ENCODE peak calls at places on chromosome 18, in six cellular contexts. One of them, this sample, is unnamed.

GRCh38 chr18:31225668-31226067 is 63.0 kb upstream of the DSC1 start:
- DNase-seq in mesendoderm: peak
- DNase-seq in neuronal stem cell: peak
- DNase-seq in H1: no peak
- DNase-seq in mesenchymal stem cell: peak
- DNase-seq in IMR-90: peak
- DNase-seq in this sample: peak

GRCh38 chr18:13431886-13432285 is 213.3 kb downstream of the LDLRAD4 start:
- DNase-seq in mesendoderm: no peak
- DNase-seq in neuronal stem cell: no peak
- DNase-seq in H1: no peak
- DNase-seq in mesenchymal stem cell: no peak
- DNase-seq in IMR-90: no peak
- DNase-seq in this sample: no peak

GRCh38 chr18:33076601-33077000 is 303.8 kb upstream of the KLHL14 start:
- DNase-seq in mesendoderm: no peak
- DNase-seq in neuronal stem cell: no peak
- DNase-seq in H1: no peak
- DNase-seq in mesenchymal stem cell: peak
- DNase-seq in IMR-90: no peak
- DNase-seq in this sample: no peak

GRCh38 chr18:67410075-67410474 is 106.4 kb downstream of the DSEL start:
- DNase-seq in mesendoderm: no peak
- DNase-seq in neuronal stem cell: no peak
- DNase-seq in H1: no peak
- DNase-seq in mesenchymal stem cell: no peak
- DNase-seq in IMR-90: peak
- DNase-seq in this sample: no peak

GRCh38 chr18:48217306-48218250 is 191.6 kb downstream of the ZBTB7C start:
- DNase-seq in mesendoderm: no peak
- DNase-seq in neuronal stem cell: no peak
- DNase-seq in H1: no peak
- DNase-seq in mesenchymal stem cell: no peak
- DNase-seq in IMR-90: no peak
- DNase-seq in this sample: no peak

GRCh38 chr18:8890957-8891464 is 185.7 kb downstream of the MTCL1 start:
- DNase-seq in mesendoderm: peak
- DNase-seq in neuronal stem cell: peak
- DNase-seq in H1: peak
- DNase-seq in mesenchymal stem cell: peak
- DNase-seq in IMR-90: peak
- DNase-seq in this sample: peak

GRCh38 chr18:31658670-31659573 is 25.5 kb downstream of the B4GALT6 start:
- DNase-seq in mesendoderm: no peak
- DNase-seq in neuronal stem cell: no peak
- DNase-seq in H1: no peak
- DNase-seq in mesenchymal stem cell: peak
- DNase-seq in IMR-90: no peak
- DNase-seq in this sample: no peak

GRCh38 chr18:42287047-42287446 is 332.0 kb downstream of the PIK3C3 start:
- DNase-seq in mesendoderm: no peak
- DNase-seq in neuronal stem cell: no peak
- DNase-seq in H1: no peak
- DNase-seq in mesenchymal stem cell: no peak
- DNase-seq in IMR-90: no peak
- DNase-seq in this sample: no peak

GRCh38 chr18:2974731-2975130 is 38.2 kb downstream of the LPIN2 start:
- DNase-seq in mesendoderm: no peak
- DNase-seq in neuronal stem cell: no peak
- DNase-seq in H1: no peak
- DNase-seq in mesenchymal stem cell: no peak
- DNase-seq in IMR-90: no peak
- DNase-seq in this sample: no peak

GRCh38 chr18:32906506-32907214 is 133.8 kb upstream of the KLHL14 start:
- DNase-seq in mesendoderm: peak
- DNase-seq in neuronal stem cell: no peak
- DNase-seq in H1: no peak
- DNase-seq in mesenchymal stem cell: no peak
- DNase-seq in IMR-90: no peak
- DNase-seq in this sample: no peak

GRCh38 chr18:74457043-74457742 is at the start of gene DIPK1C:
- DNase-seq in mesendoderm: no peak
- DNase-seq in neuronal stem cell: no peak
- DNase-seq in H1: no peak
- DNase-seq in mesenchymal stem cell: no peak
- DNase-seq in IMR-90: no peak
- DNase-seq in this sample: no peak

GRCh38 chr18:23291456-23292205 is 156.3 kb downstream of the CABLES1 start:
- DNase-seq in mesendoderm: no peak
- DNase-seq in neuronal stem cell: no peak
- DNase-seq in H1: no peak
- DNase-seq in mesenchymal stem cell: no peak
- DNase-seq in IMR-90: peak
- DNase-seq in this sample: no peak

GRCh38 chr18:21725201-21725600 is 15.4 kb upstream of the MIB1 start:
- DNase-seq in mesendoderm: no peak
- DNase-seq in neuronal stem cell: no peak
- DNase-seq in H1: no peak
- DNase-seq in mesenchymal stem cell: no peak
- DNase-seq in IMR-90: no peak
- DNase-seq in this sample: no peak

GRCh38 chr18:34976899-34977786 is 64.1 kb upstream of the MAPRE2 start:
- DNase-seq in mesendoderm: peak
- DNase-seq in neuronal stem cell: peak
- DNase-seq in H1: no peak
- DNase-seq in mesenchymal stem cell: peak
- DNase-seq in IMR-90: peak
- DNase-seq in this sample: peak

GRCh38 chr18:57997820-57998219 is 46.2 kb upstream of the NEDD4L start:
- DNase-seq in mesendoderm: peak
- DNase-seq in neuronal stem cell: peak
- DNase-seq in H1: no peak
- DNase-seq in mesenchymal stem cell: no peak
- DNase-seq in IMR-90: no peak
- DNase-seq in this sample: no peak

GRCh38 chr18:72456802-72457201 is 87.3 kb downstream of the CBLN2 start:
- DNase-seq in mesendoderm: no peak
- DNase-seq in neuronal stem cell: no peak
- DNase-seq in H1: no peak
- DNase-seq in mesenchymal stem cell: no peak
- DNase-seq in IMR-90: peak
- DNase-seq in this sample: no peak

GRCh38 chr18:68314403-68314802 is 400.5 kb downstream of the TMX3 start:
- DNase-seq in mesendoderm: no peak
- DNase-seq in neuronal stem cell: no peak
- DNase-seq in H1: no peak
- DNase-seq in mesenchymal stem cell: no peak
- DNase-seq in IMR-90: peak
- DNase-seq in this sample: no peak

GRCh38 chr18:37962316-37962966 is 396.8 kb upstream of the CELF4 start:
- DNase-seq in mesendoderm: no peak
- DNase-seq in neuronal stem cell: peak
- DNase-seq in H1: no peak
- DNase-seq in mesenchymal stem cell: no peak
- DNase-seq in IMR-90: no peak
- DNase-seq in this sample: no peak

GRCh38 chr18:44988821-44989587 is 308.3 kb downstream of the SETBP1 start:
- DNase-seq in mesendoderm: no peak
- DNase-seq in neuronal stem cell: no peak
- DNase-seq in H1: no peak
- DNase-seq in mesenchymal stem cell: no peak
- DNase-seq in IMR-90: no peak
- DNase-seq in this sample: no peak

GRCh38 chr18:23851470-23852002 is 162.3 kb downstream of the LAMA3 start:
- DNase-seq in mesendoderm: no peak
- DNase-seq in neuronal stem cell: no peak
- DNase-seq in H1: no peak
- DNase-seq in mesenchymal stem cell: no peak
- DNase-seq in IMR-90: no peak
- DNase-seq in this sample: no peak

GRCh38 chr18:27921392-27921791 is 255.5 kb downstream of the CDH2 start:
- DNase-seq in mesendoderm: peak
- DNase-seq in neuronal stem cell: no peak
- DNase-seq in H1: no peak
- DNase-seq in mesenchymal stem cell: peak
- DNase-seq in IMR-90: no peak
- DNase-seq in this sample: peak

GRCh38 chr18:55863876-55864275 is 275.9 kb upstream of the TCF4 start:
- DNase-seq in mesendoderm: no peak
- DNase-seq in neuronal stem cell: no peak
- DNase-seq in H1: no peak
- DNase-seq in mesenchymal stem cell: peak
- DNase-seq in IMR-90: peak
- DNase-seq in this sample: no peak

GRCh38 chr18:61832858-61833257 is 59.9 kb downstream of the RNF152 start:
- DNase-seq in mesendoderm: no peak
- DNase-seq in neuronal stem cell: no peak
- DNase-seq in H1: no peak
- DNase-seq in mesenchymal stem cell: no peak
- DNase-seq in IMR-90: no peak
- DNase-seq in this sample: no peak

GRCh38 chr18:74353169-74353775 is 37.6 kb downstream of the C18orf63 start:
- DNase-seq in mesendoderm: peak
- DNase-seq in neuronal stem cell: peak
- DNase-seq in H1: peak
- DNase-seq in mesenchymal stem cell: peak
- DNase-seq in IMR-90: peak
- DNase-seq in this sample: peak

GRCh38 chr18:37570336-37570930 is 4.8 kb upstream of the CELF4 start:
- DNase-seq in mesendoderm: peak
- DNase-seq in neuronal stem cell: no peak
- DNase-seq in H1: no peak
- DNase-seq in mesenchymal stem cell: no peak
- DNase-seq in IMR-90: no peak
- DNase-seq in this sample: peak

DNA sequence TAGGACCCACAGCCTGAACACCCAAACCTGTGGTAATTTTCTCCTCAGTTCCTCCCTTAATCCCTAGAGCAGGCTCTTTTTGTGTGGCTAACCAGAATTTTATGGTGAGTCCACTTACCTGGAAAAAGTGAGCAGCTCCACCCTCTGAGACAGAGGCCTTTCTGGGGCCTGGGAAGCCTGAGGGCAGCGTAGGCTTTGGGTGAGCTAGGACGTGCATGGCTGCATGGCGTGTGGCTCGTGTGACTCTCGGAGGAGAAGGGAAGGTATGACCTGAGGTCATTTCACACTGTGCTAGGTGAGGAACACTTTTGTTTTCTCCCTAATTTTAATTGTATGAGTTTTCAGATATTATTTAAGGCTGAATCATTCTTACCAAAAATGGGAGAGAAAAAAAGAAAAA is 73.5 kb upstream of the DYNAP start:
- DNase-seq in mesendoderm: no peak
- DNase-seq in neuronal stem cell: no peak
- DNase-seq in H1: no peak
- DNase-seq in mesenchymal stem cell: no peak
- DNase-seq in IMR-90: no peak
- DNase-seq in this sample: no peak
- H2BK15ac ChIP-seq in mesendoderm: no peak
- H2BK15ac ChIP-seq in neuronal stem cell: no peak
- H2BK15ac ChIP-seq in H1: peak
- H2BK15ac ChIP-seq in mesenchymal stem cell: no peak
- H2BK15ac ChIP-seq in IMR-90: no peak
- H2BK15ac ChIP-seq in this sample: no peak

GRCh38 chr18:10560457-10561045 is 34.7 kb downstream of the NAPG start:
- DNase-seq in mesendoderm: peak
- DNase-seq in neuronal stem cell: peak
- DNase-seq in H1: peak
- DNase-seq in mesenchymal stem cell: peak
- DNase-seq in IMR-90: peak
- DNase-seq in this sample: peak
- H2BK15ac ChIP-seq in mesendoderm: no peak
- H2BK15ac ChIP-seq in neuronal stem cell: no peak
- H2BK15ac ChIP-seq in H1: no peak
- H2BK15ac ChIP-seq in mesenchymal stem cell: no peak
- H2BK15ac ChIP-seq in IMR-90: no peak
- H2BK15ac ChIP-seq in this sample: no peak

DNA sequence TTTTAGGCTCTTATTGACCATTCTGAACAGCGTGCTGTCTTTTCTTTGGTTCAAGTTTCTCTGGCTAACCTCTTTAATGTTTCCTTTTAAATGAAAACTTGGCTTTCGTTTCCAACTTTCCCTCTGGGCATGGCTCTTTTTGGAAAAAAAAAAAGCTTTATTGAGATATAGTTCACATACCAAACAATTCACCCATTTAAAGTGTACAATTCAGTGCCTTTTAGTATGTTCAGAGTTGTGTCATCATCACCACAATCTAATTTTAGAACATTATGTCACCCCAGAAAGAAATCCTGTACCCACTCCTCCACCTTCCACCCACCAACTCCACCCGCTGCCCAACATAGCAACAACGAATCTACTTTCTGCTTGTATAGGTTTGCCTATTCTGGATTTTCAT is 322.4 kb downstream of the ADCYAP1 start:
- DNase-seq in mesendoderm: no peak
- DNase-seq in neuronal stem cell: no peak
- DNase-seq in H1: no peak
- DNase-seq in mesenchymal stem cell: no peak
- DNase-seq in IMR-90: no peak
- DNase-seq in this sample: no peak
- H2BK15ac ChIP-seq in mesendoderm: no peak
- H2BK15ac ChIP-seq in neuronal stem cell: no peak
- H2BK15ac ChIP-seq in H1: no peak
- H2BK15ac ChIP-seq in mesenchymal stem cell: no peak
- H2BK15ac ChIP-seq in IMR-90: no peak
- H2BK15ac ChIP-seq in this sample: no peak

GRCh38 chr18:60021556-60021955 is 121.8 kb downstream of the PMAIP1 start:
- DNase-seq in mesendoderm: no peak
- DNase-seq in neuronal stem cell: no peak
- DNase-seq in H1: no peak
- DNase-seq in mesenchymal stem cell: no peak
- DNase-seq in IMR-90: no peak
- DNase-seq in this sample: no peak

GRCh38 chr18:60027397-60027796 is 127.6 kb downstream of the PMAIP1 start:
- DNase-seq in mesendoderm: no peak
- DNase-seq in neuronal stem cell: no peak
- DNase-seq in H1: no peak
- DNase-seq in mesenchymal stem cell: no peak
- DNase-seq in IMR-90: no peak
- DNase-seq in this sample: no peak

GRCh38 chr18:60022671-60023276 is 123.0 kb downstream of the PMAIP1 start:
- DNase-seq in mesendoderm: no peak
- DNase-seq in neuronal stem cell: no peak
- DNase-seq in H1: no peak
- DNase-seq in mesenchymal stem cell: peak
- DNase-seq in IMR-90: peak
- DNase-seq in this sample: no peak

GRCh38 chr18:60024857-60025256 is 125.1 kb downstream of the PMAIP1 start:
- DNase-seq in mesendoderm: no peak
- DNase-seq in neuronal stem cell: no peak
- DNase-seq in H1: no peak
- DNase-seq in mesenchymal stem cell: peak
- DNase-seq in IMR-90: no peak
- DNase-seq in this sample: no peak

DNA sequence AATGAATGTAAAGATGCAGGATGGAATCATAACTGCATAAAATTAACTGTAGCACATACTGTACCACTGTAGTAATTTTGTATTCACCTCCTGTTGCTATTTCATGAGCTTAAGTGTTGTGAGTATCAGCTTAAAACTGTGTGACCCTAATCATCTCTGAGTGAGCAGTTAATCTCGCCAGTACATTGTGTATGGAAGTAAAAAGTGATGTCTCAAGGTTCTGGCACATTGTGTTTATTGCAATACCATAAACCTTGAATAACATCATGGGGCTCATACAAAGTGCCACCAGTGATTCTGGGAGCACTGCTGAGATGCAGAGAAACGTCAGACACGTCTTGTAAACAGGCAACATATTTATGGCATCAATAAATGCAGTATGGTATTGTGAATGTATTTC is 124.5 kb downstream of the PMAIP1 start:
- DNase-seq in mesendoderm: no peak
- DNase-seq in neuronal stem cell: no peak
- DNase-seq in H1: no peak
- DNase-seq in mesenchymal stem cell: no peak
- DNase-seq in IMR-90: no peak
- DNase-seq in this sample: no peak
- H2BK15ac ChIP-seq in mesendoderm: no peak
- H2BK15ac ChIP-seq in neuronal stem cell: no peak
- H2BK15ac ChIP-seq in H1: no peak
- H2BK15ac ChIP-seq in mesenchymal stem cell: no peak
- H2BK15ac ChIP-seq in IMR-90: peak
- H2BK15ac ChIP-seq in this sample: no peak

This sample was measured in H9.